ENCODE peak calls at places on chromosomes 12 and 14, in ten cellular contexts. O is IMR-90, J is AG09319, P is Caco-2, G is cardiac fibroblast, C is fibroblast of the aortic adventitia, S is GM12865, W is mesothelial cell of epicardium, B is fibroblast of pulmonary artery, X is neural progenitor cell. N is an unnamed sample.

GRCh38 chr14:64821651-64822050 is 58.1 kb downstream of the SPTB start:
- DNase-seq in O (no peak), J (no peak), P (no peak), G (no peak), C (no peak), S (no peak), W (no peak), B (no peak), X (no peak), N (no peak)

GRCh38 chr12:11543513-11544168 is 105.8 kb upstream of the ETV6 start:
- DNase-seq in O (peak), J (no peak), P (no peak), G (no peak), C (no peak), S (no peak), W (no peak), B (no peak), X (no peak), N (no peak)

GRCh38 chr14:76647699-76648298 is 113.5 kb upstream of the VASH1 start:
- DNase-seq in O (peak), J (peak), P (peak), G (peak), C (peak), S (peak), W (no peak), B (peak), X (peak), N (no peak)

GRCh38 chr14:26454105-26454504 is 143.7 kb downstream of the NOVA1 start:
- DNase-seq in O (no peak), J (no peak), P (no peak), G (no peak), C (no peak), S (no peak), W (no peak), B (no peak), X (no peak), N (no peak)

GRCh38 chr12:28578833-28579252 is 388.6 kb downstream of the CCDC91 start:
- DNase-seq in O (peak), J (no peak), P (no peak), G (no peak), C (no peak), S (no peak), W (no peak), B (no peak), X (no peak), N (no peak)

GRCh38 chr14:24310666-24311604 is at the start of gene LTB4R:
- DNase-seq in O (peak), J (no peak), P (no peak), G (peak), C (peak), S (peak), W (no peak), B (peak), X (no peak), N (peak)

GRCh38 chr12:50442178-50442908 is 41.7 kb downstream of the LARP4 start:
- DNase-seq in O (no peak), J (no peak), P (no peak), G (no peak), C (no peak), S (peak), W (no peak), B (no peak), X (no peak), N (peak)

GRCh38 chr12:78600541-78600940 is 264.0 kb upstream of the SYT1 start:
- DNase-seq in O (no peak), J (no peak), P (no peak), G (no peak), C (no peak), S (no peak), W (no peak), B (no peak), X (no peak), N (no peak)

GRCh38 chr14:83483063-83483462 is 1949.4 kb upstream of the SEL1L start:
- DNase-seq in O (peak), J (no peak), P (no peak), G (peak), C (no peak), S (no peak), W (no peak), B (peak), X (no peak), N (no peak)

GRCh38 chr14:93017898-93018297 is 94.9 kb downstream of the CHGA start:
- DNase-seq in O (no peak), J (no peak), P (no peak), G (no peak), C (no peak), S (no peak), W (no peak), B (no peak), X (no peak), N (no peak)

GRCh38 chr14:93017341-93017797 is 94.4 kb downstream of the CHGA start:
- DNase-seq in O (no peak), J (no peak), P (no peak), G (no peak), C (no peak), S (no peak), W (no peak), B (no peak), X (no peak), N (no peak)

GRCh38 chr14:93019970-93020369 is 95.8 kb downstream of the ITPK1 start:
- DNase-seq in O (no peak), J (no peak), P (no peak), G (no peak), C (no peak), S (no peak), W (no peak), B (no peak), X (peak), N (no peak)

GRCh38 chr14:93018401-93018800 is 95.5 kb downstream of the CHGA start:
- DNase-seq in O (no peak), J (no peak), P (no peak), G (peak), C (no peak), S (no peak), W (no peak), B (peak), X (no peak), N (no peak)

GRCh38 chr14:93019367-93019843 is 96.3 kb downstream of the ITPK1 start:
- DNase-seq in O (no peak), J (no peak), P (no peak), G (no peak), C (no peak), S (no peak), W (no peak), B (no peak), X (no peak), N (no peak)
- TF ChIP-seq CTCF in O (no peak), J (no peak), P (no peak), G (no peak), C (no peak), S (no peak), W (no peak), B (no peak), X (peak), N (no peak)

GRCh38 chr12:53047221-53048032 is 2.4 kb upstream of the TNS2 start:
- DNase-seq in O (peak), J (no peak), P (peak), G (peak), C (peak), S (peak), W (peak), B (peak), X (peak), N (peak)
- TF ChIP-seq CTCF in O (peak), J (no peak), P (no peak), G (no peak), C (no peak), S (peak), W (peak), B (no peak), X (peak), N (no peak)

GRCh38 chr14:88143817-88144216 is 138.9 kb downstream of the GPR65 start:
- DNase-seq in O (no peak), J (no peak), P (no peak), G (no peak), C (no peak), S (no peak), W (no peak), B (no peak), X (peak), N (no peak)

GRCh38 chr14:88142990-88143389 is 138.1 kb downstream of the GPR65 start:
- DNase-seq in O (no peak), J (no peak), P (no peak), G (no peak), C (no peak), S (no peak), W (no peak), B (no peak), X (no peak), N (no peak)

DNA sequence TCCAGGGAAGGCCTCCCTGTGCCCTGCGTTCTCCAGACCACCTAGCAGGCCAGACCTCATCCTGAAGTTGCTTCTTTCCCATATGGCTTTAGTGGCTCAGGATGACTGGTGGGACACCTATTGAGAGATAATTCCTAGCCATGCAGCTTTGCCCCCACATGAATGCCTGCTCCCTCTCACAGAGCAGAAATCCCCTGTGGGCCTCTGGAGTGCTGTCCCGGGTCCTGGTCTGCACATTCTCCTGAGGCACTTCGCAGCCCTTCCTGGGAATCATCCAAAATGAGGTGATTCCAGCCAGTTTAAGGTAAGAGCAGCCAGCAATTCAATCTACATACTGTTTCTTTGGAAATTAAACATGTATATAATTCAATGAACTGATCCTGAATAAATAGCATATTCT is 135.9 kb downstream of the GPR65 start:
- DNase-seq in O (no peak), J (no peak), P (no peak), G (no peak), C (no peak), S (no peak), W (no peak), B (no peak), X (peak), N (no peak)
- TF ChIP-seq CTCF in O (no peak), J (no peak), P (no peak), G (no peak), C (no peak), S (no peak), W (no peak), B (no peak), X (no peak), N (no peak)

GRCh38 chr14:94011795-94012194 is 14.3 kb upstream of the OTUB2 start:
- DNase-seq in O (no peak), J (no peak), P (no peak), G (no peak), C (peak), S (peak), W (no peak), B (no peak), X (no peak), N (no peak)
- TF ChIP-seq CTCF in O (no peak), J (no peak), P (no peak), G (no peak), C (no peak), S (no peak), W (no peak), B (no peak), X (no peak), N (no peak)

DNA sequence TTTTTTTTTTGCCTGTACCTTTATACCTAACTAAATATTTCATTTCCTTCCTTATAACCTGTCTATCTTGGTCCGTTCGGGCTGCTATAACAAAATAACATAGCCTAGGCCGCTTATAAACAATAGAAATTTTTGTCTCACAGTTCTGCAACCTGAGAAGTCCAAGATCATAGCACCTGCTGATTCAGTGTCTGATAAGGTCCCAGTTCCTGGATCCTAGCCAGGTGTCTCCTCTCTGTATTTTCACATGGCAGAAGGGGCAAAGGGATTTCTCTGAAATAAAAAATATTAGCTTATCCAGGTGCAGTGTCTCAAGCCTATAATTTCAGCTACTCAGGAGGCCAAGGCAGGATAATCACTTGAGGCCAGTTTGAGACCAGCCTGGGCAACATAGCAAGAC is 1046.6 kb upstream of the USP15 start:
- DNase-seq in O (no peak), J (no peak), P (no peak), G (no peak), C (no peak), S (no peak), W (no peak), B (no peak), X (no peak), N (no peak)
- TF ChIP-seq CTCF in O (no peak), J (no peak), P (no peak), G (no peak), C (no peak), S (no peak), W (no peak), B (no peak), X (no peak), N (no peak)

GRCh38 chr14:104820669-104821228 is 19.8 kb downstream of the ZBTB42 start:
- DNase-seq in O (peak), J (no peak), P (no peak), G (peak), C (peak), S (no peak), W (no peak), B (peak), X (peak), N (no peak)
- TF ChIP-seq CTCF in O (peak), J (peak), P (no peak), G (peak), C (peak), S (no peak), W (no peak), B (peak), X (peak), N (no peak)

GRCh38 chr14:55535521-55536207 is 44.3 kb upstream of the KTN1 start:
- DNase-seq in O (peak), J (no peak), P (no peak), G (no peak), C (no peak), S (no peak), W (no peak), B (no peak), X (no peak), N (no peak)

GRCh38 chr14:55530464-55530863 is 49.5 kb upstream of the KTN1 start:
- DNase-seq in O (no peak), J (no peak), P (no peak), G (no peak), C (no peak), S (no peak), W (no peak), B (no peak), X (no peak), N (no peak)

GRCh38 chr14:55536208-55536708 is 43.7 kb upstream of the KTN1 start:
- DNase-seq in O (no peak), J (no peak), P (no peak), G (no peak), C (no peak), S (peak), W (no peak), B (no peak), X (no peak), N (no peak)

GRCh38 chr14:55533960-55534359 is 46.0 kb upstream of the KTN1 start:
- DNase-seq in O (no peak), J (no peak), P (no peak), G (no peak), C (no peak), S (no peak), W (no peak), B (no peak), X (no peak), N (no peak)

GRCh38 chr14:55532645-55533309 is 47.2 kb upstream of the KTN1 start:
- DNase-seq in O (no peak), J (no peak), P (no peak), G (no peak), C (no peak), S (no peak), W (no peak), B (no peak), X (peak), N (no peak)
- TF ChIP-seq CTCF in O (no peak), J (no peak), P (no peak), G (peak), C (no peak), S (no peak), W (no peak), B (no peak), X (peak), N (no peak)

GRCh38 chr12:117441751-117442150 is 80.3 kb upstream of the NOS1 start:
- DNase-seq in O (no peak), J (no peak), P (no peak), G (no peak), C (no peak), S (no peak), W (no peak), B (no peak), X (no peak), N (no peak)
- TF ChIP-seq CTCF in O (no peak), J (no peak), P (no peak), G (no peak), C (no peak), S (no peak), W (no peak), B (no peak), X (no peak), N (no peak)

GRCh38 chr14:45664668-45665356 is 411.8 kb upstream of the MIS18BP1 start:
- DNase-seq in O (no peak), J (no peak), P (peak), G (no peak), C (no peak), S (no peak), W (no peak), B (no peak), X (peak), N (no peak)
- TF ChIP-seq CTCF in O (no peak), J (no peak), P (no peak), G (peak), C (no peak), S (no peak), W (no peak), B (no peak), X (peak), N (no peak)